ENCODE peak calls at places on chromosomes 3 and 15, in eight cellular contexts. One of them, this sample, is unnamed.

GRCh38 chr3:143265501-143266070 is 146.0 kb downstream of the CHST2 start:
- DNase-seq in stimulated activated CD8-positive, alpha-beta memory T cell treated with anti-CD3 and anti-CD28 coated beads, Interleukin-4, amount 100 ng/mL, for 1 hour: no peak
- DNase-seq in tibial artery: no peak
- DNase-seq in heart left ventricle: no peak
- DNase-seq in EL: no peak
- DNase-seq in AG08395: no peak
- DNase-seq in Calu3: no peak
- DNase-seq in endothelial cell: no peak
- DNase-seq in this sample: peak

GRCh38 chr15:88834211-88834812 is 31.1 kb downstream of the ACAN start:
- DNase-seq in endothelial cell: peak
- DNase-seq in tibial artery: peak
- DNase-seq in EL: peak
- DNase-seq in stimulated activated CD8-positive, alpha-beta memory T cell treated with anti-CD3 and anti-CD28 coated beads, Interleukin-4, amount 100 ng/mL, for 1 hour: no peak
- DNase-seq in Calu3: peak
- DNase-seq in heart left ventricle: peak
- DNase-seq in AG08395: peak
- DNase-seq in this sample: peak

GRCh38 chr3:190301591-190301990 is 20.7 kb downstream of the CLDN1 start:
- DNase-seq in Calu3: no peak
- DNase-seq in AG08395: no peak
- DNase-seq in heart left ventricle: no peak
- DNase-seq in endothelial cell: no peak
- DNase-seq in EL: no peak
- DNase-seq in tibial artery: no peak
- DNase-seq in stimulated activated CD8-positive, alpha-beta memory T cell treated with anti-CD3 and anti-CD28 coated beads, Interleukin-4, amount 100 ng/mL, for 1 hour: no peak
- DNase-seq in this sample: no peak

GRCh38 chr3:101036676-101037075 is 43.5 kb upstream of the ABI3BP start:
- DNase-seq in AG08395: no peak
- DNase-seq in EL: no peak
- DNase-seq in endothelial cell: no peak
- DNase-seq in Calu3: no peak
- DNase-seq in tibial artery: no peak
- DNase-seq in stimulated activated CD8-positive, alpha-beta memory T cell treated with anti-CD3 and anti-CD28 coated beads, Interleukin-4, amount 100 ng/mL, for 1 hour: no peak
- DNase-seq in heart left ventricle: no peak
- DNase-seq in this sample: no peak

GRCh38 chr3:133408961-133409360 is 9.1 kb downstream of the BFSP2 start:
- DNase-seq in tibial artery: no peak
- DNase-seq in heart left ventricle: no peak
- DNase-seq in Calu3: no peak
- DNase-seq in stimulated activated CD8-positive, alpha-beta memory T cell treated with anti-CD3 and anti-CD28 coated beads, Interleukin-4, amount 100 ng/mL, for 1 hour: no peak
- DNase-seq in AG08395: peak
- DNase-seq in EL: peak
- DNase-seq in endothelial cell: no peak
- DNase-seq in this sample: no peak

GRCh38 chr3:190318666-190319065 is 3.6 kb downstream of the CLDN1 start:
- DNase-seq in heart left ventricle: no peak
- DNase-seq in Calu3: no peak
- DNase-seq in EL: no peak
- DNase-seq in endothelial cell: no peak
- DNase-seq in tibial artery: no peak
- DNase-seq in AG08395: no peak
- DNase-seq in stimulated activated CD8-positive, alpha-beta memory T cell treated with anti-CD3 and anti-CD28 coated beads, Interleukin-4, amount 100 ng/mL, for 1 hour: no peak
- DNase-seq in this sample: no peak

GRCh38 chr15:80107774-80108173 is 45.0 kb upstream of the FAH start:
- DNase-seq in AG08395: no peak
- DNase-seq in EL: no peak
- DNase-seq in heart left ventricle: peak
- DNase-seq in Calu3: no peak
- DNase-seq in tibial artery: no peak
- DNase-seq in stimulated activated CD8-positive, alpha-beta memory T cell treated with anti-CD3 and anti-CD28 coated beads, Interleukin-4, amount 100 ng/mL, for 1 hour: no peak
- DNase-seq in endothelial cell: no peak
- DNase-seq in this sample: no peak

GRCh38 chr3:59605318-59605717 is 555.5 kb upstream of the CFAP20DC start:
- DNase-seq in tibial artery: no peak
- DNase-seq in stimulated activated CD8-positive, alpha-beta memory T cell treated with anti-CD3 and anti-CD28 coated beads, Interleukin-4, amount 100 ng/mL, for 1 hour: no peak
- DNase-seq in endothelial cell: no peak
- DNase-seq in Calu3: no peak
- DNase-seq in heart left ventricle: no peak
- DNase-seq in EL: no peak
- DNase-seq in AG08395: no peak
- DNase-seq in this sample: no peak

GRCh38 chr3:148873270-148873927 is 8.3 kb downstream of the CPA3 start:
- DNase-seq in EL: no peak
- DNase-seq in AG08395: no peak
- DNase-seq in tibial artery: no peak
- DNase-seq in heart left ventricle: no peak
- DNase-seq in endothelial cell: no peak
- DNase-seq in Calu3: no peak
- DNase-seq in stimulated activated CD8-positive, alpha-beta memory T cell treated with anti-CD3 and anti-CD28 coated beads, Interleukin-4, amount 100 ng/mL, for 1 hour: no peak
- DNase-seq in this sample: no peak

GRCh38 chr3:16658933-16659793 is 53.9 kb upstream of the DAZL start:
- DNase-seq in tibial artery: no peak
- DNase-seq in heart left ventricle: no peak
- DNase-seq in endothelial cell: no peak
- DNase-seq in EL: no peak
- DNase-seq in AG08395: no peak
- DNase-seq in Calu3: no peak
- DNase-seq in stimulated activated CD8-positive, alpha-beta memory T cell treated with anti-CD3 and anti-CD28 coated beads, Interleukin-4, amount 100 ng/mL, for 1 hour: no peak
- DNase-seq in this sample: no peak

GRCh38 chr15:89673162-89673506 is 6.0 kb downstream of the PLIN1 start:
- DNase-seq in stimulated activated CD8-positive, alpha-beta memory T cell treated with anti-CD3 and anti-CD28 coated beads, Interleukin-4, amount 100 ng/mL, for 1 hour: no peak
- DNase-seq in Calu3: no peak
- DNase-seq in AG08395: no peak
- DNase-seq in endothelial cell: peak
- DNase-seq in heart left ventricle: no peak
- DNase-seq in EL: no peak
- DNase-seq in tibial artery: no peak
- DNase-seq in this sample: no peak